ENCODE peak calls at places on chromosomes 11 and 22, in eight cellular contexts. G is NCI-H2081, U is ELR, F is NCI-H1105, J is colonic mucosa, A is lower lobe of right lung, E is ACHN, R is uterus. D is an unnamed sample.

GRCh38 chr11:124751391-124751740 is 689 bp downstream of the VSIG2 start:
- DNase-seq in U (no peak), A (no peak), E (no peak), R (no peak), F (no peak), J (no peak), G (no peak), D (no peak)

GRCh38 chr22:32219030-32219429 is 14.2 kb upstream of the RFPL2 start:
- DNase-seq in U (no peak), G (no peak), F (no peak), R (no peak), J (no peak), E (no peak), A (no peak), D (no peak)

GRCh38 chr22:46537221-46537945 is at the start of gene CELSR1:
- DNase-seq in R (no peak), J (peak), E (peak), F (peak), U (peak), A (peak), G (no peak), D (no peak)

GRCh38 chr11:10584071-10584501 is 15.6 kb upstream of the LYVE1 start:
- DNase-seq in G (no peak), J (no peak), U (no peak), E (no peak), F (no peak), A (no peak), R (peak), D (no peak)

GRCh38 chr11:63610604-63611394 is 3.4 kb downstream of the PLAAT3 start:
- DNase-seq in U (no peak), R (no peak), F (no peak), E (peak), A (no peak), J (no peak), G (peak), D (no peak)

GRCh38 chr11:116224154-116224888 is 548.5 kb downstream of the BUD13 start:
- DNase-seq in G (peak), U (peak), E (peak), A (no peak), R (peak), J (peak), F (peak), D (no peak)

GRCh38 chr11:102171101-102171500 is 60.9 kb downstream of the YAP1 start:
- DNase-seq in R (no peak), A (no peak), U (peak), G (no peak), F (no peak), E (peak), J (no peak), D (no peak)

GRCh38 chr22:30182365-30182764 is 64.2 kb downstream of the LIF start:
- DNase-seq in R (no peak), A (no peak), E (peak), J (no peak), F (no peak), U (no peak), G (no peak), D (no peak)

GRCh38 chr11:61429346-61429690 is 457 bp downstream of the CPSF7 start:
- DNase-seq in E (peak), F (peak), J (peak), A (no peak), R (peak), U (peak), G (peak), D (peak)

GRCh38 chr11:115544422-115544821 is 40.2 kb upstream of the CADM1 start:
- DNase-seq in U (no peak), F (no peak), A (no peak), J (no peak), G (peak), E (no peak), R (no peak), D (no peak)

GRCh38 chr22:32796865-32797573 is 4.5 kb upstream of the TIMP3 start:
- DNase-seq in F (peak), U (peak), R (peak), G (no peak), E (peak), A (peak), J (peak), D (no peak)

GRCh38 chr11:68142028-68142412 is 20.8 kb upstream of the CHKA start:
- DNase-seq in E (no peak), J (no peak), G (peak), U (no peak), F (no peak), R (no peak), A (peak), D (no peak)

GRCh38 chr11:76419896-76420295 is 24.9 kb upstream of the EMSY start:
- DNase-seq in R (no peak), G (peak), E (peak), J (no peak), U (peak), A (no peak), F (no peak), D (no peak)